ENCODE peak calls at places on chromosomes 5 and 9, in five cellular contexts. One of them, this sample, is unnamed.

GRCh38 chr5:142924135-142924883 is 154.1 kb downstream of the ARHGAP26 start:
- DNase-seq in substantia nigra: no peak
- DNase-seq in A549: peak
- DNase-seq in neuronal stem cell: no peak
- DNase-seq in endodermal cell: no peak
- DNase-seq in this sample: no peak

GRCh38 chr9:137031904-137032639 is at the start of gene FUT7:
- DNase-seq in substantia nigra: no peak
- DNase-seq in A549: no peak
- DNase-seq in neuronal stem cell: no peak
- DNase-seq in endodermal cell: no peak
- DNase-seq in this sample: no peak

GRCh38 chr5:61964199-61964598 is 341.8 kb upstream of the KIF2A start:
- DNase-seq in substantia nigra: no peak
- DNase-seq in A549: no peak
- DNase-seq in neuronal stem cell: no peak
- DNase-seq in endodermal cell: no peak
- DNase-seq in this sample: no peak

GRCh38 chr9:72524820-72525539 is 3.6 kb downstream of the TMC1 start:
- DNase-seq in substantia nigra: no peak
- DNase-seq in A549: peak
- DNase-seq in neuronal stem cell: peak
- DNase-seq in endodermal cell: peak
- DNase-seq in this sample: no peak

GRCh38 chr5:4295663-4296339 is 700.2 kb downstream of the IRX1 start:
- DNase-seq in substantia nigra: no peak
- DNase-seq in A549: no peak
- DNase-seq in neuronal stem cell: peak
- DNase-seq in endodermal cell: peak
- DNase-seq in this sample: no peak

GRCh38 chr9:124209279-124209678 is 48.5 kb upstream of the NEK6 start:
- DNase-seq in substantia nigra: no peak
- DNase-seq in A549: no peak
- DNase-seq in neuronal stem cell: peak
- DNase-seq in endodermal cell: peak
- DNase-seq in this sample: no peak

GRCh38 chr5:124866355-124867063 is 120.1 kb upstream of the ZNF608 start:
- DNase-seq in substantia nigra: no peak
- DNase-seq in A549: no peak
- DNase-seq in neuronal stem cell: no peak
- DNase-seq in endodermal cell: no peak
- DNase-seq in this sample: no peak

GRCh38 chr5:105101597-105101996 is 1539.0 kb upstream of the NUDT12 start:
- DNase-seq in substantia nigra: no peak
- DNase-seq in A549: no peak
- DNase-seq in neuronal stem cell: no peak
- DNase-seq in endodermal cell: no peak
- DNase-seq in this sample: no peak

GRCh38 chr5:44809215-44809955 is 638 bp downstream of the MRPS30 start:
- DNase-seq in substantia nigra: peak
- DNase-seq in A549: peak
- DNase-seq in neuronal stem cell: peak
- DNase-seq in endodermal cell: peak
- DNase-seq in this sample: no peak

GRCh38 chr5:95317085-95317484 is 32.2 kb upstream of the MCTP1 start:
- DNase-seq in substantia nigra: no peak
- DNase-seq in A549: no peak
- DNase-seq in neuronal stem cell: no peak
- DNase-seq in endodermal cell: peak
- DNase-seq in this sample: no peak

GRCh38 chr9:93668261-93668871 is 92.0 kb downstream of the PHF2 start:
- DNase-seq in substantia nigra: no peak
- DNase-seq in A549: no peak
- DNase-seq in neuronal stem cell: no peak
- DNase-seq in endodermal cell: peak
- DNase-seq in this sample: no peak

GRCh38 chr9:36006541-36006940 is 30.2 kb upstream of the RECK start:
- DNase-seq in substantia nigra: no peak
- DNase-seq in A549: no peak
- DNase-seq in neuronal stem cell: no peak
- DNase-seq in endodermal cell: no peak
- DNase-seq in this sample: no peak

GRCh38 chr5:134083517-134083916 is 31.0 kb upstream of the TCF7 start:
- DNase-seq in substantia nigra: no peak
- DNase-seq in A549: no peak
- DNase-seq in neuronal stem cell: no peak
- DNase-seq in endodermal cell: no peak
- DNase-seq in this sample: no peak

GRCh38 chr5:132824426-132824825 is 6.0 kb downstream of the SHROOM1 start:
- DNase-seq in substantia nigra: no peak
- DNase-seq in A549: no peak
- DNase-seq in neuronal stem cell: no peak
- DNase-seq in endodermal cell: no peak
- DNase-seq in this sample: no peak

GRCh38 chr5:40409600-40409999 is 270.1 kb upstream of the PTGER4 start:
- DNase-seq in substantia nigra: no peak
- DNase-seq in A549: no peak
- DNase-seq in neuronal stem cell: no peak
- DNase-seq in endodermal cell: no peak
- DNase-seq in this sample: no peak

GRCh38 chr5:150599281-150599680 is 41.2 kb upstream of the SYNPO start:
- DNase-seq in substantia nigra: no peak
- DNase-seq in A549: no peak
- DNase-seq in neuronal stem cell: no peak
- DNase-seq in endodermal cell: no peak
- DNase-seq in this sample: no peak

GRCh38 chr5:77774981-77775772 is 962 bp downstream of the TBCA start:
- DNase-seq in substantia nigra: no peak
- DNase-seq in A549: peak
- DNase-seq in neuronal stem cell: no peak
- DNase-seq in endodermal cell: peak
- DNase-seq in this sample: no peak

GRCh38 chr5:31270396-31270795 is 76.9 kb downstream of the CDH6 start:
- DNase-seq in substantia nigra: no peak
- DNase-seq in A549: peak
- DNase-seq in neuronal stem cell: peak
- DNase-seq in endodermal cell: no peak
- DNase-seq in this sample: no peak

GRCh38 chr9:12554636-12555035 is 138.5 kb upstream of the TYRP1 start:
- DNase-seq in substantia nigra: no peak
- DNase-seq in A549: peak
- DNase-seq in neuronal stem cell: no peak
- DNase-seq in endodermal cell: peak
- DNase-seq in this sample: no peak

GRCh38 chr9:110615526-110615925 is 36.0 kb upstream of the SVEP1 start:
- DNase-seq in substantia nigra: no peak
- DNase-seq in A549: no peak
- DNase-seq in neuronal stem cell: no peak
- DNase-seq in endodermal cell: no peak
- DNase-seq in this sample: no peak

GRCh38 chr5:178392386-178392785 is 159.8 kb upstream of the PHYKPL start:
- DNase-seq in substantia nigra: no peak
- DNase-seq in A549: no peak
- DNase-seq in neuronal stem cell: no peak
- DNase-seq in endodermal cell: no peak
- DNase-seq in this sample: no peak

GRCh38 chr9:8802242-8802641 is 1002.7 kb upstream of the DMAC1 start:
- DNase-seq in substantia nigra: no peak
- DNase-seq in A549: no peak
- DNase-seq in neuronal stem cell: no peak
- DNase-seq in endodermal cell: no peak
- DNase-seq in this sample: no peak

GRCh38 chr9:136142416-136142800 is 23.7 kb upstream of the TMEM250 start:
- DNase-seq in substantia nigra: no peak
- DNase-seq in A549: no peak
- DNase-seq in neuronal stem cell: no peak
- DNase-seq in endodermal cell: peak
- DNase-seq in this sample: no peak

GRCh38 chr5:126446498-126447224 is 23.5 kb downstream of the GRAMD2B start:
- DNase-seq in substantia nigra: no peak
- DNase-seq in A549: peak
- DNase-seq in neuronal stem cell: no peak
- DNase-seq in endodermal cell: no peak
- DNase-seq in this sample: no peak
- H3K27ac ChIP-seq in substantia nigra: no peak
- H3K27ac ChIP-seq in A549: no peak
- H3K27ac ChIP-seq in neuronal stem cell: no peak
- H3K27ac ChIP-seq in endodermal cell: no peak
- H3K27ac ChIP-seq in this sample: peak

GRCh38 chr5:98217138-98217537 is 556.3 kb upstream of the RGMB start:
- DNase-seq in substantia nigra: no peak
- DNase-seq in A549: no peak
- DNase-seq in neuronal stem cell: no peak
- DNase-seq in endodermal cell: no peak
- DNase-seq in this sample: no peak

GRCh38 chr5:98218838-98219237 is 554.6 kb upstream of the RGMB start:
- DNase-seq in substantia nigra: no peak
- DNase-seq in A549: no peak
- DNase-seq in neuronal stem cell: no peak
- DNase-seq in endodermal cell: no peak
- DNase-seq in this sample: no peak

GRCh38 chr5:98209418-98209817 is 564.0 kb upstream of the RGMB start:
- DNase-seq in substantia nigra: no peak
- DNase-seq in A549: no peak
- DNase-seq in neuronal stem cell: no peak
- DNase-seq in endodermal cell: no peak
- DNase-seq in this sample: no peak

GRCh38 chr5:98214240-98215051 is 559.0 kb upstream of the RGMB start:
- DNase-seq in substantia nigra: no peak
- DNase-seq in A549: no peak
- DNase-seq in neuronal stem cell: no peak
- DNase-seq in endodermal cell: no peak
- DNase-seq in this sample: no peak
- H3K27ac ChIP-seq in substantia nigra: no peak
- H3K27ac ChIP-seq in A549: no peak
- H3K27ac ChIP-seq in neuronal stem cell: no peak
- H3K27ac ChIP-seq in endodermal cell: no peak
- H3K27ac ChIP-seq in this sample: no peak

GRCh38 chr5:74866653-74867162 is 521 bp upstream of the FAM169A start:
- DNase-seq in substantia nigra: no peak
- DNase-seq in A549: peak
- DNase-seq in neuronal stem cell: peak
- DNase-seq in endodermal cell: peak
- DNase-seq in this sample: no peak
- H3K27ac ChIP-seq in substantia nigra: peak
- H3K27ac ChIP-seq in A549: peak
- H3K27ac ChIP-seq in neuronal stem cell: peak
- H3K27ac ChIP-seq in endodermal cell: no peak
- H3K27ac ChIP-seq in this sample: peak

GRCh38 chr5:54309237-54309636 is 1.1 kb downstream of the ARL15 start:
- DNase-seq in substantia nigra: no peak
- DNase-seq in A549: no peak
- DNase-seq in neuronal stem cell: no peak
- DNase-seq in endodermal cell: no peak
- DNase-seq in this sample: no peak
- H3K27ac ChIP-seq in substantia nigra: peak
- H3K27ac ChIP-seq in A549: peak
- H3K27ac ChIP-seq in neuronal stem cell: no peak
- H3K27ac ChIP-seq in endodermal cell: no peak
- H3K27ac ChIP-seq in this sample: no peak

DNA sequence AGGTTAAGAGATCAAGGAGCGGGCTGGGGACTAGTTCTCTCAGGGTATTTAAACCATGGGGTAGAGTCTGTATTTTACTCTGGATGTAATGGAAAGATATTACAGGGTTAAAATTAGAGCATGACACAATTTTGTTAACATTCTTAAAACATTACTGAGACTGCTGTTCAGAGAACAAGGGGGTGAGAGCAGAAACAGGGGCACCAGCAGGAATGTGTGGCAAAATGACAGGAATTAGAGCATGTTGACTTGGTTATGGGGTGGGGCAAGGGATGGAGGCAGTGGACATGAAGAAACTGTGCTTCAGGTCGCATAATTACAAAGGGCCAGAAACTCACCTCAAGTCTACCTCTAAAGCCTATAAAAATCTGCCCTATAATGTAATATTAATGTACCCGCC is 75.0 kb downstream of the TMEM232 start:
- DNase-seq in substantia nigra: no peak
- DNase-seq in A549: no peak
- DNase-seq in neuronal stem cell: no peak
- DNase-seq in endodermal cell: no peak
- DNase-seq in this sample: no peak
- H3K27ac ChIP-seq in substantia nigra: no peak
- H3K27ac ChIP-seq in A549: no peak
- H3K27ac ChIP-seq in neuronal stem cell: no peak
- H3K27ac ChIP-seq in endodermal cell: no peak
- H3K27ac ChIP-seq in this sample: no peak

GRCh38 chr5:59569608-59570334 is 323.8 kb downstream of the PDE4D start:
- DNase-seq in substantia nigra: no peak
- DNase-seq in A549: no peak
- DNase-seq in neuronal stem cell: no peak
- DNase-seq in endodermal cell: no peak
- DNase-seq in this sample: no peak
- H3K27ac ChIP-seq in substantia nigra: no peak
- H3K27ac ChIP-seq in A549: peak
- H3K27ac ChIP-seq in neuronal stem cell: peak
- H3K27ac ChIP-seq in endodermal cell: no peak
- H3K27ac ChIP-seq in this sample: no peak

GRCh38 chr5:174724484-174725260 is at the start of gene MSX2:
- DNase-seq in substantia nigra: peak
- DNase-seq in A549: peak
- DNase-seq in neuronal stem cell: peak
- DNase-seq in endodermal cell: peak
- DNase-seq in this sample: peak
- H3K27ac ChIP-seq in substantia nigra: no peak
- H3K27ac ChIP-seq in A549: peak
- H3K27ac ChIP-seq in neuronal stem cell: no peak
- H3K27ac ChIP-seq in endodermal cell: peak
- H3K27ac ChIP-seq in this sample: no peak

GRCh38 chr9:134666208-134666607 is 24.6 kb downstream of the COL5A1 start:
- DNase-seq in substantia nigra: no peak
- DNase-seq in A549: no peak
- DNase-seq in neuronal stem cell: no peak
- DNase-seq in endodermal cell: no peak
- DNase-seq in this sample: no peak

GRCh38 chr9:134663084-134663483 is 21.5 kb downstream of the COL5A1 start:
- DNase-seq in substantia nigra: no peak
- DNase-seq in A549: no peak
- DNase-seq in neuronal stem cell: no peak
- DNase-seq in endodermal cell: no peak
- DNase-seq in this sample: no peak

GRCh38 chr9:134663753-134664415 is 22.3 kb downstream of the COL5A1 start:
- DNase-seq in substantia nigra: no peak
- DNase-seq in A549: no peak
- DNase-seq in neuronal stem cell: no peak
- DNase-seq in endodermal cell: no peak
- DNase-seq in this sample: no peak

GRCh38 chr9:134662143-134662876 is 20.7 kb downstream of the COL5A1 start:
- DNase-seq in substantia nigra: no peak
- DNase-seq in A549: no peak
- DNase-seq in neuronal stem cell: no peak
- DNase-seq in endodermal cell: no peak
- DNase-seq in this sample: no peak

DNA sequence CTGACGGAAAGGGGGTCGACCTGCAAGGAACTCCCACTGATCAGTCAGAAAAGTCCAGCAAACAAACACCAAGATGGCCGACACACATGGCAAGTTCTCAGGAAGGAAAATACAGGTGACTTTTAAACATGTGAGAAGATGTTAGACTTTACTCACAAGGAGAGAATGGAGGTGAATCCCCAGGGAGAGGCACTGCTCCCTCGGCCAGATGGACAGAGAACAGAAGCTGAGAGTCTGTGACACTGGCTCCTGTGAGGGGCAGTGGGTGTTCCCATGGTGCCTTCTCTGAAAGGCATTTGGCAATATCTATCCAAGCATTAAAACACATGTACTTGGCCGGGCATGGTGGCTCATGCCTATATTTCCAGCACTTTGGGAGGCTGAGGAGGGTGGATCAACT is 22.8 kb downstream of the COL5A1 start:
- DNase-seq in substantia nigra: no peak
- DNase-seq in A549: no peak
- DNase-seq in neuronal stem cell: no peak
- DNase-seq in endodermal cell: no peak
- DNase-seq in this sample: no peak
- H3K27ac ChIP-seq in substantia nigra: no peak
- H3K27ac ChIP-seq in A549: no peak
- H3K27ac ChIP-seq in neuronal stem cell: no peak
- H3K27ac ChIP-seq in endodermal cell: no peak
- H3K27ac ChIP-seq in this sample: no peak